ENCODE peak calls at places on chromosomes 12 and 14, in six cellular contexts. F is neural crest cell; B is type B pancreatic cell; G is CD4-positive, alpha-beta T cell; R is glutamatergic neuron; K is lower leg skin. I is an unnamed sample.

GRCh38 chr14:103001651-103002396 is 55.5 kb downstream of the CDC42BPB start:
- DNase-seq in K (no peak), R (no peak), G (no peak), B (no peak), F (no peak), I (no peak)

GRCh38 chr12:110262442-110263388 is 18.3 kb upstream of the ATP2A2 start:
- DNase-seq in K (no peak), F (no peak), B (no peak), R (no peak), G (no peak), I (no peak)

GRCh38 chr14:24395609-24396580 is 2.9 kb upstream of the NYNRIN start:
- DNase-seq in K (peak; percentile 55), R (no peak), F (no peak), G (no peak), B (no peak), I (no peak)

GRCh38 chr12:47419500-47419899 is 286.3 kb downstream of the RPAP3 start:
- DNase-seq in G (no peak), R (no peak), K (no peak), B (no peak), F (no peak), I (no peak)

GRCh38 chr12:88833641-88834116 is 253.4 kb upstream of the KITLG start:
- DNase-seq in G (no peak), R (no peak), B (no peak), K (no peak), F (no peak), I (no peak)

GRCh38 chr12:9132008-9132535 is 16.4 kb upstream of the A2M start:
- DNase-seq in K (no peak), G (no peak), B (no peak), F (no peak), R (no peak), I (no peak)

GRCh38 chr12:64237382-64237781 is 15.3 kb upstream of the KICS2 start:
- DNase-seq in G (no peak), F (no peak), R (no peak), B (no peak), K (no peak), I (no peak)

GRCh38 chr12:14272954-14273910 is 92.2 kb upstream of the ATF7IP start:
- DNase-seq in G (no peak), F (no peak), K (peak; percentile 25), B (no peak), R (no peak), I (no peak)

GRCh38 chr14:83520837-83521236 is 1987.2 kb upstream of the SEL1L start:
- DNase-seq in G (no peak), B (no peak), K (no peak), R (no peak), F (no peak), I (peak; percentile 50)

GRCh38 chr12:46895726-46896125 is 69.9 kb upstream of the SLC38A4 start:
- DNase-seq in K (no peak), F (no peak), R (no peak), G (no peak), B (no peak), I (no peak)

GRCh38 chr14:24401810-24402702 is 3.3 kb downstream of the NYNRIN start:
- DNase-seq in G (no peak), F (no peak), R (no peak), K (no peak), B (no peak), I (no peak)

GRCh38 chr12:25276199-25276937 is 25.6 kb upstream of the KRAS start:
- DNase-seq in F (no peak), B (no peak), G (peak; percentile 0), R (no peak), K (no peak), I (peak; percentile 82)

GRCh38 chr12:13692332-13692731 is 289.1 kb downstream of the GRIN2B start:
- DNase-seq in B (no peak), K (no peak), G (no peak), R (no peak), F (no peak), I (no peak)

GRCh38 chr12:29131539-29131938 is 17.5 kb upstream of the FAR2 start:
- DNase-seq in G (no peak), R (no peak), K (no peak), B (no peak), F (no peak), I (peak; percentile 81)

GRCh38 chr12:53070901-53071492 is 8.2 kb downstream of the SPRYD3 start:
- DNase-seq in B (no peak), G (no peak), F (no peak), K (no peak), R (no peak), I (no peak)

GRCh38 chr14:74548881-74549280 is 55.3 kb downstream of the ISCA2 start:
- DNase-seq in B (no peak), F (no peak), G (no peak), R (no peak), K (peak; percentile 91), I (no peak)

GRCh38 chr12:34166427-34167060 is 144.2 kb downstream of the ALG10 start:
- DNase-seq in K (no peak), F (no peak), G (no peak), R (no peak), B (no peak), I (no peak)

GRCh38 chr12:109310247-109311125 is 1.4 kb upstream of the FOXN4 start:
- DNase-seq in G (no peak), R (no peak), B (no peak), K (no peak), F (no peak), I (no peak)

GRCh38 chr12:71415336-71416231 is 24.0 kb upstream of the LGR5 start:
- DNase-seq in K (no peak), F (peak; percentile 35), G (no peak), B (no peak), R (no peak), I (peak; percentile 37)

GRCh38 chr12:96457191-96457930 is 32.0 kb upstream of the CFAP54 start:
- DNase-seq in F (no peak), R (no peak), K (no peak), G (no peak), B (no peak), I (no peak)

GRCh38 chr12:20807192-20808080 is 3.1 kb upstream of the SLCO1B3 start:
- DNase-seq in R (no peak), G (no peak), B (no peak), F (no peak), K (no peak), I (no peak)

GRCh38 chr12:91851741-91852477 is 293.7 kb downstream of the BTG1 start:
- DNase-seq in F (no peak), G (no peak), K (no peak), B (no peak), R (no peak), I (no peak)

GRCh38 chr12:111256629-111257434 is 112.1 kb downstream of the PHETA1 start:
- DNase-seq in B (no peak), K (no peak), R (no peak), G (no peak), F (no peak), I (no peak)

GRCh38 chr12:126668538-126668937 is 1598.4 kb upstream of the TMEM132C start:
- DNase-seq in K (no peak), G (no peak), B (no peak), F (no peak), R (no peak), I (peak; percentile 49)

GRCh38 chr12:3204716-3205617 is 127.8 kb downstream of the TSPAN9 start:
- DNase-seq in B (no peak), K (no peak), G (no peak), F (no peak), R (no peak), I (no peak)

GRCh38 chr12:47021298-47021697 is 58.1 kb upstream of the PCED1B start:
- DNase-seq in G (no peak), B (no peak), R (no peak), K (no peak), F (peak; percentile 25), I (peak; percentile 91)

GRCh38 chr14:99752486-99753121 is 40.6 kb upstream of the EML1 start:
- DNase-seq in B (no peak), K (no peak), R (no peak), G (no peak), F (no peak), I (peak; percentile 39)

GRCh38 chr14:80425686-80426085 is 214.4 kb upstream of the DIO2 start:
- DNase-seq in F (no peak), B (no peak), R (no peak), G (no peak), K (no peak), I (peak; percentile 40)

GRCh38 chr14:56371737-56372136 is 207.9 kb upstream of the TMEM260 start:
- DNase-seq in R (no peak), B (no peak), F (no peak), G (no peak), K (no peak), I (no peak)

GRCh38 chr14:56367416-56367815 is 212.2 kb upstream of the TMEM260 start:
- DNase-seq in F (no peak), K (no peak), R (no peak), B (no peak), G (no peak), I (no peak)
- TF ChIP-seq CTCF in F (no peak), K (no peak), R (no peak), B (no peak), G (no peak), I (no peak)

DNA sequence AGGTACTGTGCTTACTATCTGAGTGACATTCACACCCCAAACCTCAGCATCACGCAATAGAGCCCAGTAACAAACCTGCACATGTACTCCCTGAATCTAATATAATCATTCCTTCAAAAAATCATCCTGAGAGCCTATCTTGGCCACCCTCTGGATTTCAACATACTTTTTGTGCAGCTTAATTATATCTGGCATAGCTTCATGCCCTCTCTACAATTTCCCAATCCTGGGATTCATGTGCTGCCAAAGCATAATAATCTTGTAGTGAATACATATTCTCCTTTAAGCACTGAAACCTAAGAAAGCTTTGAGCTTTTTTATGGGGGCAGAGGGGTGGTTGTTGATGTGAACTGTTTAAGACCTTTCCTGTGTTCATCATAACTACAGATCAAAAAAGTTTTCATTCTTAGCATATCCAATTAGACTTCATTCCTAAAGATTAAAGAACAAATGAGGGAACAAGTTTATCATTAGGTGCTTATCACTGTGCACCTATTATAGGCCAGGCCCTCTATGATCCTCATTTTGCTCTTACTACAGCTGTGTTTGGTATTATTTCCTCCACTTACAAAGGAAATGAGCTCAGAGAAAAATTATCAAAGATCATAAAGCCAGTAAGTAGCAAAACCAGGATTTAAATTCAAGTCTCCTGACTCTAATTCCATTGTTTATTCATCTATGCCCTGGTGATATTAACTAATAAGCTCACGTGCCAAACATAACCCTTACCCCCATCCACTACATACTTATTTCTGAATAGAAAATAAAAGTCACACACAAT is 51.2 kb downstream of the SINHCAF start:
- DNase-seq in R (no peak), K (no peak), B (no peak), F (no peak), G (no peak), I (no peak)
- TF ChIP-seq CTCF in R (no peak), K (no peak), B (no peak), F (no peak), G (no peak), I (no peak)

GRCh38 chr14:77245820-77246219 is 25.2 kb downstream of the NGB start:
- DNase-seq in F (no peak), G (no peak), B (no peak), K (no peak), R (no peak), I (no peak)
- TF ChIP-seq CTCF in F (peak; percentile 27), G (no peak), B (peak; percentile 31), K (no peak), R (no peak), I (no peak)

DNA sequence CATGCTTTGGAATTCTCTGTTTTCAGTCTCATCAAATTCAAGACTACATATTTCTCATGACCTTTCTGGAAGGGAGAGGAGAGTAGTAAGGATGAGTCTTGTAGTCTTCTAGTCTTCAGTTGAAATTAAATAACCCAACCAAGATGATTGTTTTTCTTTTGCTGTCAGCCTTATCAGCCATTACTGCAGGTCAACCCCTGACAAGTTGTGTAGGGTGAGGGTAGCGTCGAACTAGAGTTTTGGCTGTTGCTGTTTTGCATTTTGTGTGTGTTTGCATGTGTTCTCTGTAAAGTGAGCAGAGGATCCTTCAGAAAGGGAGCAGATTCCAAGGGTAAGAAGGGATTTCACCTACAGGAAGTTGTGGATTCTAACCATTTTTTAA is 28.4 kb downstream of the DIP2B start:
- DNase-seq in F (no peak), K (no peak), G (no peak), R (no peak), B (no peak), I (no peak)
- TF ChIP-seq CTCF in F (no peak), K (no peak), G (no peak), R (no peak), B (no peak), I (no peak)

I was measured in HFF-Myc.